ENCODE peak calls at places on chromosomes 2 and 18, in six cellular contexts. One of them, this sample, is unnamed.

GRCh38 chr2:48199076-48199475 is 292.8 kb upstream of the FBXO11 start:
- DNase-seq in colonic mucosa: no peak
- DNase-seq in GM23338: peak
- DNase-seq in lower leg skin: no peak
- DNase-seq in suprapubic skin: no peak
- DNase-seq in tibial artery: no peak
- DNase-seq in this sample: no peak

GRCh38 chr2:149799296-149799695 is 211.7 kb upstream of the MMADHC start:
- DNase-seq in suprapubic skin: no peak
- DNase-seq in GM23338: peak
- DNase-seq in colonic mucosa: no peak
- DNase-seq in lower leg skin: no peak
- DNase-seq in tibial artery: no peak
- DNase-seq in this sample: peak

GRCh38 chr2:201779996-201780673 is 598 bp downstream of the ALS2 start:
- DNase-seq in lower leg skin: no peak
- DNase-seq in GM23338: peak
- DNase-seq in suprapubic skin: no peak
- DNase-seq in colonic mucosa: peak
- DNase-seq in tibial artery: no peak
- DNase-seq in this sample: peak

GRCh38 chr2:219803294-219803693 is 175.9 kb downstream of the SLC4A3 start:
- DNase-seq in tibial artery: no peak
- DNase-seq in lower leg skin: no peak
- DNase-seq in GM23338: no peak
- DNase-seq in colonic mucosa: no peak
- DNase-seq in suprapubic skin: no peak
- DNase-seq in this sample: no peak

GRCh38 chr2:2848621-2849443 is 517.8 kb upstream of the MYT1L start:
- DNase-seq in colonic mucosa: no peak
- DNase-seq in suprapubic skin: no peak
- DNase-seq in GM23338: no peak
- DNase-seq in tibial artery: no peak
- DNase-seq in lower leg skin: no peak
- DNase-seq in this sample: no peak

GRCh38 chr2:112683550-112684414 is 37.0 kb upstream of the NT5DC4 start:
- DNase-seq in colonic mucosa: no peak
- DNase-seq in suprapubic skin: no peak
- DNase-seq in GM23338: peak
- DNase-seq in lower leg skin: no peak
- DNase-seq in tibial artery: no peak
- DNase-seq in this sample: no peak

GRCh38 chr18:5890606-5891360 is 4.5 kb downstream of the TMEM200C start:
- DNase-seq in colonic mucosa: peak
- DNase-seq in lower leg skin: peak
- DNase-seq in suprapubic skin: peak
- DNase-seq in GM23338: peak
- DNase-seq in tibial artery: peak
- DNase-seq in this sample: peak

GRCh38 chr2:127644661-127645394 is 1.1 kb upstream of the GPR17 start:
- DNase-seq in tibial artery: no peak
- DNase-seq in suprapubic skin: no peak
- DNase-seq in colonic mucosa: no peak
- DNase-seq in GM23338: no peak
- DNase-seq in lower leg skin: no peak
- DNase-seq in this sample: no peak

GRCh38 chr2:28355521-28356094 is 37.0 kb upstream of the FOSL2 start:
- DNase-seq in colonic mucosa: no peak
- DNase-seq in GM23338: no peak
- DNase-seq in tibial artery: peak
- DNase-seq in lower leg skin: peak
- DNase-seq in suprapubic skin: peak
- DNase-seq in this sample: peak

GRCh38 chr18:37667836-37668235 is 102.2 kb upstream of the CELF4 start:
- DNase-seq in GM23338: no peak
- DNase-seq in lower leg skin: no peak
- DNase-seq in colonic mucosa: no peak
- DNase-seq in suprapubic skin: no peak
- DNase-seq in tibial artery: no peak
- DNase-seq in this sample: no peak

GRCh38 chr18:28036481-28036880 is 140.4 kb downstream of the CDH2 start:
- DNase-seq in tibial artery: no peak
- DNase-seq in lower leg skin: no peak
- DNase-seq in colonic mucosa: no peak
- DNase-seq in suprapubic skin: no peak
- DNase-seq in GM23338: no peak
- DNase-seq in this sample: no peak

GRCh38 chr2:43197568-43197896 is 28.9 kb downstream of the ZFP36L2 start:
- DNase-seq in colonic mucosa: no peak
- DNase-seq in GM23338: no peak
- DNase-seq in lower leg skin: no peak
- DNase-seq in suprapubic skin: no peak
- DNase-seq in tibial artery: no peak
- DNase-seq in this sample: no peak

GRCh38 chr2:129768485-129769258 is 210.8 kb upstream of the RAB6C start:
- DNase-seq in colonic mucosa: no peak
- DNase-seq in suprapubic skin: no peak
- DNase-seq in GM23338: no peak
- DNase-seq in lower leg skin: peak
- DNase-seq in tibial artery: no peak
- DNase-seq in this sample: no peak

GRCh38 chr2:35857541-35857940 is 498.0 kb upstream of the CRIM1 start:
- DNase-seq in colonic mucosa: no peak
- DNase-seq in lower leg skin: no peak
- DNase-seq in tibial artery: no peak
- DNase-seq in GM23338: no peak
- DNase-seq in suprapubic skin: no peak
- DNase-seq in this sample: no peak

GRCh38 chr2:167192833-167193232 is 304.6 kb downstream of the XIRP2 start:
- DNase-seq in GM23338: no peak
- DNase-seq in lower leg skin: no peak
- DNase-seq in colonic mucosa: no peak
- DNase-seq in tibial artery: no peak
- DNase-seq in suprapubic skin: no peak
- DNase-seq in this sample: no peak

GRCh38 chr18:39149211-39149806 is 1583.7 kb upstream of the CELF4 start:
- DNase-seq in colonic mucosa: no peak
- DNase-seq in GM23338: peak
- DNase-seq in suprapubic skin: no peak
- DNase-seq in tibial artery: no peak
- DNase-seq in lower leg skin: no peak
- DNase-seq in this sample: no peak

GRCh38 chr2:70510213-70510820 is 43.3 kb downstream of the TGFA start:
- DNase-seq in suprapubic skin: no peak
- DNase-seq in colonic mucosa: no peak
- DNase-seq in lower leg skin: peak
- DNase-seq in tibial artery: no peak
- DNase-seq in GM23338: no peak
- DNase-seq in this sample: no peak

GRCh38 chr2:1363367-1363766 is 49.9 kb upstream of the TPO start:
- DNase-seq in suprapubic skin: no peak
- DNase-seq in lower leg skin: no peak
- DNase-seq in tibial artery: no peak
- DNase-seq in colonic mucosa: no peak
- DNase-seq in GM23338: no peak
- DNase-seq in this sample: no peak

GRCh38 chr18:74604366-74604765 is 6.7 kb downstream of the ZNF407 start:
- DNase-seq in GM23338: no peak
- DNase-seq in suprapubic skin: no peak
- DNase-seq in colonic mucosa: no peak
- DNase-seq in tibial artery: no peak
- DNase-seq in lower leg skin: no peak
- DNase-seq in this sample: no peak
- TF ChIP-seq CTCF in GM23338: no peak
- TF ChIP-seq CTCF in suprapubic skin: no peak
- TF ChIP-seq CTCF in colonic mucosa: no peak
- TF ChIP-seq CTCF in tibial artery: no peak
- TF ChIP-seq CTCF in lower leg skin: no peak
- TF ChIP-seq CTCF in this sample: no peak

DNA sequence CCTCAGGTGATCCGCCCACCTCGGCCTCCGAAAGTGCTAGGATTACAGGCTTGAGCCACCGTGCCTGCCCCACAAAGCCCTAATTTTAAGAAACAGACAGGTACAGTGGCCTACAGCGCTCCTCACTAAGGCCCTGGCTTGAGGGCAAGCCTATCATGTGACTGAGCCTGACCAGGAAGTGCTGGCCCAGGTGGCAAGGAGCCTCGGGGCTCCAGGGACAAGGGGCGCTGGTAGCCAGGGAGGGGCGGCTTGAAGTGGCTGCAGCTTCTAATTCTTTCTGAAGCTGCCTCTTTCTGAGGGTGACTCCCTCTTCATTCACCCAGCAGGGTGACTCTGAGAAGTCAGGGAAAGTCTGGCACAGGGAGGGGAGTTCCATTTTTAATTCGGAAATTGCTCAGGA is 115.8 kb downstream of the FAM210A start:
- DNase-seq in GM23338: no peak
- DNase-seq in tibial artery: no peak
- DNase-seq in colonic mucosa: no peak
- DNase-seq in suprapubic skin: no peak
- DNase-seq in lower leg skin: no peak
- DNase-seq in this sample: peak
- H3K4me3 ChIP-seq in GM23338: no peak
- H3K4me3 ChIP-seq in tibial artery: peak
- H3K4me3 ChIP-seq in colonic mucosa: no peak
- H3K4me3 ChIP-seq in suprapubic skin: peak
- H3K4me3 ChIP-seq in lower leg skin: no peak
- H3K4me3 ChIP-seq in this sample: no peak

DNA sequence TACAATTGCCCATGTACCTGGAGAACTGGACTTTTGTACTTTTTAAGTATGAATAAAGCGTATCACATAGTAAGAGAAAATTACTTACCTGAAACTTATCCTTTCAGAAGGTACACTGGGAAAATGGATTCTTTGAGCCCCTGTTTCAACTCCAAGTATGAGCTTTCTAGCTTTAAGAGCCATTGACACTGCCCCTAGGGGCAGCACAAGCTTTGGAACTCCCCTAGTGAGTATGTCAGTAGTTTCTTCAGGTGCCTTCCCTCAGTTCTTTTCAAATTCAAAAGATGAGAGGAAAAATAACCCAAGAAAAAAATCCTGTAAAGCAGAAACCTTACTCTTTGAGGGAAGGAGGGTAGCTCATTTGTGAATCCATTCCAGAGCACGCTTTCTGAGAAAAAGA is 124.1 kb downstream of the MEMO1 start:
- DNase-seq in colonic mucosa: no peak
- DNase-seq in tibial artery: no peak
- DNase-seq in lower leg skin: no peak
- DNase-seq in suprapubic skin: no peak
- DNase-seq in GM23338: peak
- DNase-seq in this sample: no peak
- TF ChIP-seq CTCF in colonic mucosa: no peak
- TF ChIP-seq CTCF in tibial artery: no peak
- TF ChIP-seq CTCF in lower leg skin: no peak
- TF ChIP-seq CTCF in suprapubic skin: no peak
- TF ChIP-seq CTCF in GM23338: peak
- TF ChIP-seq CTCF in this sample: no peak

GRCh38 chr2:85650456-85650855 is 17.5 kb downstream of the SFTPB start:
- DNase-seq in lower leg skin: no peak
- DNase-seq in colonic mucosa: no peak
- DNase-seq in suprapubic skin: no peak
- DNase-seq in GM23338: no peak
- DNase-seq in tibial artery: no peak
- DNase-seq in this sample: no peak

GRCh38 chr2:85651097-85651496 is 16.9 kb downstream of the SFTPB start:
- DNase-seq in lower leg skin: no peak
- DNase-seq in colonic mucosa: no peak
- DNase-seq in GM23338: no peak
- DNase-seq in suprapubic skin: no peak
- DNase-seq in tibial artery: no peak
- DNase-seq in this sample: no peak

GRCh38 chr2:85648619-85649018 is 19.4 kb downstream of the SFTPB start:
- DNase-seq in lower leg skin: no peak
- DNase-seq in suprapubic skin: no peak
- DNase-seq in colonic mucosa: no peak
- DNase-seq in GM23338: peak
- DNase-seq in tibial artery: no peak
- DNase-seq in this sample: peak

GRCh38 chr2:85647823-85648526 is 20.0 kb downstream of the SFTPB start:
- DNase-seq in tibial artery: no peak
- DNase-seq in lower leg skin: no peak
- DNase-seq in colonic mucosa: no peak
- DNase-seq in suprapubic skin: no peak
- DNase-seq in GM23338: no peak
- DNase-seq in this sample: no peak

DNA sequence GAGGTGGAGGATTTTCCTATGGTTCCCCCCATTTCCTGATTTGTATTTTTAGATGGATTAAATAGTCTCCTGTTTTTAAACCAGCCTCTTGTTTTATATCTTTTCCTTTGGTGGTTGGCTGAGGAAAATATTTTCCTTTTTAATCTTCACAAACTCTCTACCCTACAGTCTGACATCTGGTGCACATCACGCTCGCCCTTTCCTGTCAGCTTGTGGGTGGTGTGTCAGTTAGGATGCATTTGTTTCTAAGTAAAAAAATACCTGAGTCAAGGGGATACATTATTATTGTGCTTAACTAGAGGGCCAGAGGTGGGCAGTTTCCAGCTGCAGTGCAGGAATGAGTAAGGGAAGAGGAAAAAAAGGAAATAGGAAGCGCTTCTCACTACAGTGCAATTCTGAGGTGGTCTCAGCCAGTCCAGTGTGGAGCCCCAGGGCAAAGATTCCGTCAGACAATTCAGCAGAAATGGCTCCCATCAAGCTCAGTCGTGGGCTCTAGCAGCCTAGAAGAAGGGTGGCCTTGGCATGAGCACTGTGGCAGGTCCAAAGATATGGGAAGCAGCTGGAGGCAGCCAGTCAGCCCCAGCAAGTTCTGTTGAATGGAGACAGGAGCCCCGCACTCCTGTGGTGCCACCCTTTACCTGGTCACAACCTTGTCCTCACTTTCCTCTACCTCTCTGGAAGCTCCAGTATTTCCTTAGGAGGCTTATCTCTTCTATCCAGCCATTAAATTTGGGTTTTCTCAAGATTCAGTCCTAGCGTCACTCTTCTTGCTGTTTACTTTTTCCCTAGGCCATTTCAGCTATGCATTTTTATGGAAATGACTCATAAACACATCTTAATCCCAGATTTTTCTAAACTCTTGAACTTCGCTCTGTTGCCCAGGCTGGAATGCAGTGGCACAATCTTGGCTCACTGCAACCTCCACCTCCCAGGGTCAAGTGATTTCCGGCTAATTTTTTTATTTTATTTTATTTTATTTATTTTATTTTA is 18.5 kb downstream of the SFTPB start:
- DNase-seq in tibial artery: no peak
- DNase-seq in lower leg skin: no peak
- DNase-seq in colonic mucosa: no peak
- DNase-seq in GM23338: no peak
- DNase-seq in suprapubic skin: no peak
- DNase-seq in this sample: no peak
- H3K4me3 ChIP-seq in tibial artery: no peak
- H3K4me3 ChIP-seq in lower leg skin: no peak
- H3K4me3 ChIP-seq in colonic mucosa: no peak
- H3K4me3 ChIP-seq in GM23338: no peak
- H3K4me3 ChIP-seq in suprapubic skin: no peak
- H3K4me3 ChIP-seq in this sample: no peak

GRCh38 chr2:177799531-177799930 is 273.0 kb downstream of the PDE11A start:
- DNase-seq in lower leg skin: no peak
- DNase-seq in colonic mucosa: peak
- DNase-seq in tibial artery: no peak
- DNase-seq in GM23338: peak
- DNase-seq in suprapubic skin: no peak
- DNase-seq in this sample: no peak
- TF ChIP-seq CTCF in lower leg skin: no peak
- TF ChIP-seq CTCF in colonic mucosa: peak
- TF ChIP-seq CTCF in tibial artery: no peak
- TF ChIP-seq CTCF in GM23338: peak
- TF ChIP-seq CTCF in suprapubic skin: peak
- TF ChIP-seq CTCF in this sample: peak

GRCh38 chr2:110101911-110102774 is 13.5 kb downstream of the MALL start:
- DNase-seq in colonic mucosa: peak
- DNase-seq in suprapubic skin: no peak
- DNase-seq in tibial artery: no peak
- DNase-seq in lower leg skin: peak
- DNase-seq in GM23338: no peak
- DNase-seq in this sample: no peak
- H3K4me3 ChIP-seq in colonic mucosa: no peak
- H3K4me3 ChIP-seq in suprapubic skin: no peak
- H3K4me3 ChIP-seq in tibial artery: peak
- H3K4me3 ChIP-seq in lower leg skin: no peak
- H3K4me3 ChIP-seq in GM23338: no peak
- H3K4me3 ChIP-seq in this sample: no peak

This sample was measured in testis.